ENCODE peak calls at places on chromosomes 16 and 17, in four cellular contexts. H is tibial nerve, I is fibroblast of lung, Y is PC-9. C is an unnamed sample.

GRCh38 chr17:17749921-17750320 is 68.7 kb downstream of the RAI1 start:
- DNase-seq in I (peak; percentile 45), H (no peak), Y (no peak), C (peak; percentile 66)

GRCh38 chr17:72056727-72057290 is 64.0 kb upstream of the SOX9 start:
- DNase-seq in Y (no peak), I (no peak), H (no peak), C (no peak)

GRCh38 chr16:71537643-71538042 is 11.4 kb downstream of the CHST4 start:
- DNase-seq in Y (peak; percentile 62), I (peak; percentile 25), H (no peak), C (no peak)

GRCh38 chr17:76709077-76709950 is 1.5 kb downstream of the MXRA7 start:
- DNase-seq in I (peak; percentile 100), H (peak; percentile 83), Y (no peak), C (peak; percentile 97)

GRCh38 chr16:76278976-76279375 is 1.8 kb downstream of the CNTNAP4 start:
- DNase-seq in H (no peak), I (no peak), Y (no peak), C (no peak)

GRCh38 chr17:15263206-15263579 is 1.9 kb downstream of the PMP22 start:
- DNase-seq in H (peak; percentile 85), I (peak; percentile 91), Y (no peak), C (peak; percentile 95)

GRCh38 chr17:43609613-43610385 is 51.9 kb downstream of the MEOX1 start:
- DNase-seq in H (no peak), I (no peak), Y (no peak), C (no peak)

GRCh38 chr17:57985675-57985974 is 2.4 kb downstream of the VEZF1 start:
- DNase-seq in I (peak; percentile 41), Y (no peak), H (no peak), C (no peak)

GRCh38 chr16:67562918-67563707 is 787 bp downstream of the CTCF start:
- DNase-seq in H (no peak), I (peak; percentile 57), Y (peak; percentile 53), C (peak; percentile 90)

GRCh38 chr17:17300624-17301568 is 2.3 kb upstream of the NT5M start:
- DNase-seq in Y (peak; percentile 22), I (peak; percentile 54), H (no peak), C (peak; percentile 83)

GRCh38 chr17:56499799-56500388 is 93.6 kb upstream of the NOG start:
- DNase-seq in I (peak; percentile 12), Y (peak; percentile 8), H (peak; percentile 13), C (no peak)

GRCh38 chr17:40065041-40065770 is 2.4 kb downstream of the THRA start:
- DNase-seq in Y (peak; percentile 23), H (no peak), I (peak; percentile 72), C (peak; percentile 63)

GRCh38 chr17:81324177-81324905 is 29.2 kb upstream of the SLC38A10 start:
- DNase-seq in I (no peak), Y (no peak), H (no peak), C (no peak)

GRCh38 chr16:56532714-56533113 is 12.9 kb upstream of the BBS2 start:
- DNase-seq in H (no peak), I (no peak), Y (no peak), C (no peak)

GRCh38 chr16:79089735-79090284 is 510.7 kb downstream of the MAF start:
- DNase-seq in Y (no peak), H (no peak), I (no peak), C (no peak)

GRCh38 chr17:32136856-32137255 is 5.4 kb upstream of the RHOT1 start:
- DNase-seq in I (no peak), H (no peak), Y (no peak), C (no peak)

GRCh38 chr17:2416010-2416734 is 15.3 kb upstream of the MNT start:
- DNase-seq in Y (peak; percentile 91), H (peak; percentile 96), I (peak; percentile 73), C (peak; percentile 90)

GRCh38 chr17:59337741-59338299 is 6.4 kb downstream of the YPEL2 start:
- DNase-seq in Y (no peak), I (no peak), H (no peak), C (no peak)

GRCh38 chr17:66381701-66382362 is 79.4 kb downstream of the PRKCA start:
- DNase-seq in Y (no peak), I (no peak), H (no peak), C (no peak)

GRCh38 chr17:71417142-71417541 is 703.7 kb upstream of the SOX9 start:
- DNase-seq in Y (no peak), H (no peak), I (no peak), C (no peak)

GRCh38 chr17:48639136-48639535 is 13.0 kb upstream of the HOXB9 start:
- DNase-seq in Y (no peak), H (no peak), I (no peak), C (no peak)

GRCh38 chr16:30112197-30113030 is 923 bp downstream of the GDPD3 start:
- DNase-seq in Y (peak; percentile 71), H (no peak), I (peak; percentile 30), C (peak; percentile 72)

GRCh38 chr16:82507271-82507670 is 119.5 kb upstream of the CDH13 start:
- DNase-seq in I (no peak), H (no peak), Y (no peak), C (no peak)

GRCh38 chr17:13761221-13761620 is 159.5 kb upstream of the HS3ST3A1 start:
- DNase-seq in H (no peak), Y (no peak), I (no peak), C (no peak)

GRCh38 chr16:28000314-28000713 is 63.2 kb downstream of the GSG1L start:
- DNase-seq in H (no peak), I (no peak), Y (no peak), C (no peak)

GRCh38 chr16:87921236-87921773 is 15.0 kb downstream of the CA5A start:
- DNase-seq in Y (no peak), I (no peak), H (no peak), C (no peak)

GRCh38 chr17:78494961-78495330 is 82.2 kb downstream of the DNAH17 start:
- DNase-seq in H (no peak), Y (no peak), I (no peak), C (peak; percentile 45)

GRCh38 chr17:63405741-63406261 is 40.3 kb downstream of the CYB561 start:
- DNase-seq in Y (no peak), I (peak; percentile 85), H (no peak), C (no peak)

GRCh38 chr16:55981557-55981956 is 106.4 kb upstream of the CES5A start:
- DNase-seq in Y (no peak), H (no peak), I (no peak), C (no peak)

GRCh38 chr17:35896011-35896587 is 15.9 kb upstream of the CCL5 start:
- DNase-seq in H (no peak), I (no peak), Y (no peak), C (no peak)

GRCh38 chr16:30068750-30069574 is 3.4 kb downstream of the ALDOA start:
- DNase-seq in H (no peak), Y (peak; percentile 65), I (no peak), C (no peak)

GRCh38 chr17:39057807-39058206 is 90.6 kb upstream of the FBXO47 start:
- DNase-seq in Y (no peak), I (peak; percentile 18), H (no peak), C (no peak)
- H3K4me3 ChIP-seq in Y (peak overlapping the region; percentile 73), I (no peak overlapping the region), H (peak overlapping the region; percentile 79), C (no peak overlapping the region)

GRCh38 chr17:50290074-50290702 is 15.9 kb downstream of the TMEM92 start:
- DNase-seq in H (peak; percentile 45), Y (peak; percentile 70), I (peak; percentile 99), C (peak; percentile 90)
- H3K4me3 ChIP-seq in H (peak overlapping the region; percentile 0), Y (peak overlapping the region; percentile 52), I (peak overlapping the region; percentile 54), C (peak overlapping the region; percentile 29)

GRCh38 chr16:11696266-11697012 is 28.2 kb downstream of the SNN start:
- DNase-seq in Y (no peak), H (no peak), I (no peak), C (no peak)
- H3K4me3 ChIP-seq in Y (no peak overlapping the region), H (no peak overlapping the region), I (no peak overlapping the region), C (no peak overlapping the region)

GRCh38 chr17:73455767-73456166 is 144.0 kb upstream of the CDC42EP4 start:
- DNase-seq in Y (no peak), I (no peak), H (no peak), C (no peak)
- H3K4me3 ChIP-seq in Y (no peak overlapping the region), I (no peak overlapping the region), H (no peak overlapping the region), C (no peak overlapping the region)

GRCh38 chr17:7252176-7253043 is at the start of gene ELP5:
- DNase-seq in Y (peak; percentile 95), I (peak; percentile 94), H (peak; percentile 89), C (peak; percentile 97)
- H3K4me3 ChIP-seq in Y (peak within 1 kb of the TSS; percentile 72), I (peak within 1 kb of the TSS; percentile 96), H (peak within 1 kb of the TSS; percentile 69), C (peak within 1 kb of the TSS; percentile 98)

GRCh38 chr17:54945246-54945645 is 23.2 kb downstream of the COX11 start:
- DNase-seq in Y (no peak), H (no peak), I (no peak), C (no peak)
- H3K4me3 ChIP-seq in Y (no peak overlapping the region), H (no peak overlapping the region), I (no peak overlapping the region), C (no peak overlapping the region)

DNA sequence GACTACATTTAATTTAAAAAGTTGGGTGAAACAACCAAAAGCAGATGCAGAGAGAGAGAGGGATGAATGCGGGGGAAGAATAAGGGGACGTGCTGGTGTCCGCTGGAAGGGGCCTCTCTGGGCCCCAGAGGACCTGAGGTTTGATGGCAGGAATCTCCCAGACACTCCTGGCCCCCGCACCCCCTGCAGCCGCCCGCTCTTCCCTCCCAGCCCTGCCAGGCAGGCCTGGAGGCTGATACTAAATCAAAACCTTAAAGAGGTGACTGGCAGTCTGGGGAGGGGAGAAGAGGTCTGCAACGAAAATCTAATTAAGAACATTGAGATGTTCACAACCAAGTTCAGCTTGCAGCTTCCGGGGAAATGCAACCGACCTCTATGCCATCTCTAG is 2.4 kb downstream of the FOXL1 start:
- DNase-seq in Y (no peak), I (no peak), H (no peak), C (no peak)
- H3K4me3 ChIP-seq in Y (no peak overlapping the region), I (peak overlapping the region; percentile 79), H (no peak overlapping the region), C (peak overlapping the region; percentile 42)

GRCh38 chr16:89924925-89925307 is 1.8 kb downstream of the TUBB3 start:
- DNase-seq in I (no peak), Y (no peak), H (no peak), C (no peak)
- H3K4me3 ChIP-seq in I (peak overlapping the region; percentile 55), Y (no peak overlapping the region), H (no peak overlapping the region), C (no peak overlapping the region)

C was measured in aorta.